ENCODE peak calls at places on chromosomes 6 and 20, in five cellular contexts. One of them, this sample, is unnamed.

GRCh38 chr20:62160253-62160652 is 16.7 kb downstream of the SS18L1 start:
- DNase-seq in fibroblast of the aortic adventitia: no peak
- DNase-seq in SJSA1: no peak
- DNase-seq in right cardiac atrium: no peak
- DNase-seq in testis: no peak
- DNase-seq in this sample: no peak

GRCh38 chr20:15919118-15919517 is 654.1 kb downstream of the KIF16B start:
- DNase-seq in fibroblast of the aortic adventitia: no peak
- DNase-seq in SJSA1: no peak
- DNase-seq in right cardiac atrium: no peak
- DNase-seq in testis: no peak
- DNase-seq in this sample: no peak

GRCh38 chr20:57671662-57672061 is 38.2 kb downstream of the PMEPA1 start:
- DNase-seq in fibroblast of the aortic adventitia: no peak
- DNase-seq in SJSA1: no peak
- DNase-seq in right cardiac atrium: no peak
- DNase-seq in testis: no peak
- DNase-seq in this sample: no peak

GRCh38 chr20:62449951-62450815 is 22.8 kb upstream of the RBBP8NL start:
- DNase-seq in fibroblast of the aortic adventitia: no peak
- DNase-seq in SJSA1: no peak
- DNase-seq in right cardiac atrium: no peak
- DNase-seq in testis: peak
- DNase-seq in this sample: no peak

GRCh38 chr6:32885698-32886286 is 31.8 kb downstream of the PSMB9 start:
- DNase-seq in fibroblast of the aortic adventitia: peak
- DNase-seq in SJSA1: no peak
- DNase-seq in right cardiac atrium: no peak
- DNase-seq in testis: no peak
- DNase-seq in this sample: no peak

GRCh38 chr6:106272289-106272688 is 53.3 kb downstream of the ATG5 start:
- DNase-seq in fibroblast of the aortic adventitia: no peak
- DNase-seq in SJSA1: no peak
- DNase-seq in right cardiac atrium: no peak
- DNase-seq in testis: no peak
- DNase-seq in this sample: no peak

GRCh38 chr20:34127787-34128186 is 15.7 kb upstream of the EIF2S2 start:
- DNase-seq in fibroblast of the aortic adventitia: no peak
- DNase-seq in SJSA1: no peak
- DNase-seq in right cardiac atrium: no peak
- DNase-seq in testis: no peak
- DNase-seq in this sample: no peak

GRCh38 chr6:137105375-137105774 is 60.6 kb upstream of the IL20RA start:
- DNase-seq in fibroblast of the aortic adventitia: no peak
- DNase-seq in SJSA1: no peak
- DNase-seq in right cardiac atrium: no peak
- DNase-seq in testis: no peak
- DNase-seq in this sample: no peak

GRCh38 chr6:71419954-71420692 is 131.5 kb downstream of the OGFRL1 start:
- DNase-seq in fibroblast of the aortic adventitia: no peak
- DNase-seq in SJSA1: peak
- DNase-seq in right cardiac atrium: peak
- DNase-seq in testis: peak
- DNase-seq in this sample: no peak

GRCh38 chr20:24746351-24746685 is 202.8 kb upstream of the CST7 start:
- DNase-seq in fibroblast of the aortic adventitia: no peak
- DNase-seq in SJSA1: peak
- DNase-seq in right cardiac atrium: no peak
- DNase-seq in testis: no peak
- DNase-seq in this sample: no peak

GRCh38 chr6:118525913-118526490 is 22.1 kb upstream of the PLN start:
- DNase-seq in fibroblast of the aortic adventitia: no peak
- DNase-seq in SJSA1: no peak
- DNase-seq in right cardiac atrium: no peak
- DNase-seq in testis: no peak
- DNase-seq in this sample: no peak
- H3K4me3 ChIP-seq in fibroblast of the aortic adventitia: no peak
- H3K4me3 ChIP-seq in SJSA1: no peak
- H3K4me3 ChIP-seq in right cardiac atrium: no peak
- H3K4me3 ChIP-seq in testis: no peak
- H3K4me3 ChIP-seq in this sample: no peak

DNA sequence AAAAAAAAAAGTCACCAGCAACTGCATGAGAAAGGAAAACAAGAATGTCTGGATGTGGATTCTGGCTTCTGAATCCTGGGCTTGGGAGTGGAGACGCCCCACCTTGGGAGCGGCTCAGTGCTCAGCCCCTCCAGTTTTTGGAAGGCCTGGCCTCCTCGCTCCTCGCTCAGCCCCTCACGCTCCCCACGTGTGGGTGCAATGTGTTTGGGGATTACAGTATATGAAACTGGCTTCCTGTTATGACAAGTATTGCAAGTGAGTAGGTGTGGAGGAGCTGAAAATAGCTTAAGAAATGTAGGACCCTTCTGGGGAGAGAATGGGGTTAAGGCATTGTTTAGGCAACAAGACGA is 67.0 kb downstream of the ADTRP start:
- DNase-seq in fibroblast of the aortic adventitia: peak
- DNase-seq in SJSA1: no peak
- DNase-seq in right cardiac atrium: no peak
- DNase-seq in testis: no peak
- DNase-seq in this sample: peak
- H3K4me3 ChIP-seq in fibroblast of the aortic adventitia: no peak
- H3K4me3 ChIP-seq in SJSA1: no peak
- H3K4me3 ChIP-seq in right cardiac atrium: no peak
- H3K4me3 ChIP-seq in testis: no peak
- H3K4me3 ChIP-seq in this sample: no peak

DNA sequence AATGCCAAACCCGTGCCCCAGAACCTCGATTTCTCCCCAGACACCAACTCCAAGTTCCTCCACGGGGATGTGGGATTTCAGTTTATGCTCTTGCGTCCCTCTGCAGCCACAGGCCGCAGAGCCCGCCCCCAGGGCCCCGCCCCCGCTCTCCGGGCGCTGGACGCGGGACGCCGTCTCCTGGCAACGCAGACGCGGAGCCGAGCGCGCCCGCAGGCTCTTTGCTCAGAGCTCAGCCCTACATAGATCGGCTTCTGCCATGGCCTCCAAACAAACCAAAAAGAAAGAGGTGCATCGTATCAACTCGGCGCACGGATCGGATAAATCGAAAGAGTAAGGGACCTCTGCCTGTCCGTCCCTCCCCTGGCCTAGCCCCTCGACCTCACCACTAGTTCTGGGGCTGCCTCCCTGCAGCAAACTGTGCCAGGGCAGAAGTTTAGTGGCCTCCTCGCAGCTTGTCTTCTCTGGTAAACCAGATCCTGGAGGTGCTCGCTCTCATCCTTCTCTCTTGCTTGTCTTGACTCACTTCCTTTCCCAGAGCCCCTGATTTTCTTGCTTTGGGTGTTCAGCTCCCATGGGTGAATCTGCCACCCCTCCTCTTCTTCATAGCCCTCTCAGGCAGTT is at the start of gene ADGB:
- DNase-seq in fibroblast of the aortic adventitia: peak
- DNase-seq in SJSA1: peak
- DNase-seq in right cardiac atrium: peak
- DNase-seq in testis: peak
- DNase-seq in this sample: peak
- H3K4me3 ChIP-seq in fibroblast of the aortic adventitia: peak
- H3K4me3 ChIP-seq in SJSA1: peak
- H3K4me3 ChIP-seq in right cardiac atrium: peak
- H3K4me3 ChIP-seq in testis: peak
- H3K4me3 ChIP-seq in this sample: peak

GRCh38 chr20:2654384-2654822 is 2.0 kb downstream of the NOP56 start:
- DNase-seq in fibroblast of the aortic adventitia: no peak
- DNase-seq in SJSA1: no peak
- DNase-seq in right cardiac atrium: no peak
- DNase-seq in testis: no peak
- DNase-seq in this sample: no peak
- H3K4me3 ChIP-seq in fibroblast of the aortic adventitia: peak
- H3K4me3 ChIP-seq in SJSA1: peak
- H3K4me3 ChIP-seq in right cardiac atrium: no peak
- H3K4me3 ChIP-seq in testis: no peak
- H3K4me3 ChIP-seq in this sample: peak

DNA sequence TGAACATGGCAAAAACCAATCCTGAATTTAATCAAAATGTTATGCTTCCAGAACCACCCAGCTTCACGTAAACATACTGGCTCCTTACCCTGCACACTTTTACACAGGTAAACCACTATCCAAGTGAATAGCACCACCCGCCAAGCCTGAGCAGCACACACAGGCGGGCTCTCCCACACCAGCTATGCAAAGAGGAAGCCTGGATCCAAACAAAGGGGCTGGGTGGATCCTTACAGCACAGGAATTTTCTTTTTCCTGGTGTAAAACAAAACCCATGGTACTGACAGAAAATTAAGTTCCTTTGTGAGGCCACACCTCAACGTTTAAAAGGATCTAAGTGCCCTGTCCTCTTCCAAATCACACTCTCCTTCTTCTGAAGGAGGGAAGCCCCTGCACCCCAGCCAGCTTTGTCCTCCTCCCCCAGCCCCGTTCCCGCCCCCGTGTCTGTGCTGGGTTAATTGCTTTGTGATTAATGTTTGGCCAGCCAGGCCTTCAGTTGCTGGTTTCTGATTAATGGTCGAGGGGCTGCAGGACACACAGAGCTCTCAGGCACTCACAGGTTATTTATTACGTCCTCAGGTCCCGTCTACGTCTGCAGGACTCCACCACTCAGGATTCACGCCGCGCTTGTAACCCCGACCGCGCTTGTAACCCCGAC is 6.1 kb downstream of the DACT2 start:
- DNase-seq in fibroblast of the aortic adventitia: no peak
- DNase-seq in SJSA1: no peak
- DNase-seq in right cardiac atrium: no peak
- DNase-seq in testis: no peak
- DNase-seq in this sample: no peak
- H3K4me3 ChIP-seq in fibroblast of the aortic adventitia: no peak
- H3K4me3 ChIP-seq in SJSA1: no peak
- H3K4me3 ChIP-seq in right cardiac atrium: no peak
- H3K4me3 ChIP-seq in testis: no peak
- H3K4me3 ChIP-seq in this sample: no peak

GRCh38 chr6:110351546-110351945 is 6.6 kb downstream of the METTL24 start:
- DNase-seq in fibroblast of the aortic adventitia: no peak
- DNase-seq in SJSA1: no peak
- DNase-seq in right cardiac atrium: no peak
- DNase-seq in testis: no peak
- DNase-seq in this sample: no peak

GRCh38 chr6:110355727-110356126 is 2.4 kb downstream of the METTL24 start:
- DNase-seq in fibroblast of the aortic adventitia: no peak
- DNase-seq in SJSA1: no peak
- DNase-seq in right cardiac atrium: no peak
- DNase-seq in testis: no peak
- DNase-seq in this sample: no peak

GRCh38 chr6:110353420-110353819 is 4.7 kb downstream of the METTL24 start:
- DNase-seq in fibroblast of the aortic adventitia: no peak
- DNase-seq in SJSA1: no peak
- DNase-seq in right cardiac atrium: no peak
- DNase-seq in testis: no peak
- DNase-seq in this sample: no peak

GRCh38 chr6:110355031-110355430 is 3.1 kb downstream of the METTL24 start:
- DNase-seq in fibroblast of the aortic adventitia: no peak
- DNase-seq in SJSA1: no peak
- DNase-seq in right cardiac atrium: no peak
- DNase-seq in testis: no peak
- DNase-seq in this sample: no peak

GRCh38 chr6:110352603-110353303 is 5.4 kb downstream of the METTL24 start:
- DNase-seq in fibroblast of the aortic adventitia: peak
- DNase-seq in SJSA1: no peak
- DNase-seq in right cardiac atrium: no peak
- DNase-seq in testis: no peak
- DNase-seq in this sample: no peak
- H3K4me3 ChIP-seq in fibroblast of the aortic adventitia: no peak
- H3K4me3 ChIP-seq in SJSA1: no peak
- H3K4me3 ChIP-seq in right cardiac atrium: no peak
- H3K4me3 ChIP-seq in testis: no peak
- H3K4me3 ChIP-seq in this sample: no peak